ENCODE peak calls at places on chromosomes 3 and 15, in four cellular contexts. Q is CD8-positive, alpha-beta T cell; F is endodermal cell; X is IMR-90. M is an unnamed sample. For H3K4me1, the result is how much of the 10 kb centered on the place peaks cover.

GRCh38 chr15:75671684-75672083 is 24.0 kb downstream of the SNX33 start:
- DNase-seq in Q (no peak), F (no peak), X (no peak), M (no peak)

GRCh38 chr3:111694471-111694870 is 99.3 kb upstream of the ZBED2 start:
- DNase-seq in Q (no peak), F (no peak), X (no peak), M (no peak)

GRCh38 chr3:169058681-169059080 is 604.8 kb downstream of the MECOM start:
- DNase-seq in Q (no peak), F (no peak), X (no peak), M (no peak)

GRCh38 chr3:127234784-127235183 is 41.9 kb downstream of the PRR23E start:
- DNase-seq in Q (no peak), F (no peak), X (no peak), M (no peak)

GRCh38 chr3:14689247-14689980 is 14.5 kb downstream of the C3orf20 start:
- DNase-seq in Q (no peak), F (no peak), X (no peak), M (no peak)

GRCh38 chr3:63232764-63233396 is 45.2 kb upstream of the SYNPR start:
- DNase-seq in Q (no peak), F (no peak), X (peak), M (no peak)

GRCh38 chr3:136181741-136182140 is 14.4 kb downstream of the MSL2 start:
- DNase-seq in Q (no peak), F (no peak), X (no peak), M (no peak)

GRCh38 chr15:40241305-40242215 is 2.7 kb downstream of the PAK6 start:
- DNase-seq in Q (no peak), F (peak), X (no peak), M (no peak)

GRCh38 chr15:48634934-48635333 is 10.6 kb downstream of the FBN1 start:
- DNase-seq in Q (no peak), F (no peak), X (peak), M (no peak)

GRCh38 chr15:85689729-85690128 is 105.0 kb downstream of the KLHL25 start:
- DNase-seq in Q (peak), F (peak), X (peak), M (peak)

GRCh38 chr15:41492597-41493204 is 973 bp upstream of the ITPKA start:
- DNase-seq in Q (no peak), F (no peak), X (no peak), M (no peak)

GRCh38 chr3:105368575-105369500 is 2.1 kb downstream of the ALCAM start:
- DNase-seq in Q (peak), F (peak), X (peak), M (peak)

GRCh38 chr15:73632670-73633058 is 525 bp downstream of the NPTN start:
- DNase-seq in Q (no peak), F (no peak), X (no peak), M (no peak)

GRCh38 chr3:44762690-44763089 is 1.1 kb downstream of the KIF15 start:
- DNase-seq in Q (no peak), F (no peak), X (no peak), M (no peak)

GRCh38 chr3:58793938-58794337 is 127.4 kb upstream of the FAM3D start:
- DNase-seq in Q (no peak), F (no peak), X (no peak), M (no peak)

GRCh38 chr3:61894988-61895935 is 333.9 kb downstream of the PTPRG start:
- DNase-seq in Q (peak), F (no peak), X (peak), M (peak)

GRCh38 chr15:38035701-38036100 is 101.3 kb downstream of the TMCO5A start:
- DNase-seq in Q (no peak), F (no peak), X (no peak), M (no peak)

GRCh38 chr15:31193291-31193690 is 91.8 kb upstream of the TRPM1 start:
- DNase-seq in Q (no peak), F (no peak), X (no peak), M (no peak)

GRCh38 chr3:75294124-75294523 is 370.0 kb upstream of the FRG2C start:
- DNase-seq in Q (no peak), F (peak), X (peak), M (peak)

GRCh38 chr3:100226712-100227429 is 33.9 kb upstream of the TBC1D23 start:
- DNase-seq in Q (no peak), F (no peak), X (peak), M (no peak)

GRCh38 chr3:109478614-109479013 is 141.3 kb upstream of the DPPA4 start:
- DNase-seq in Q (no peak), F (no peak), X (no peak), M (no peak)

DNA sequence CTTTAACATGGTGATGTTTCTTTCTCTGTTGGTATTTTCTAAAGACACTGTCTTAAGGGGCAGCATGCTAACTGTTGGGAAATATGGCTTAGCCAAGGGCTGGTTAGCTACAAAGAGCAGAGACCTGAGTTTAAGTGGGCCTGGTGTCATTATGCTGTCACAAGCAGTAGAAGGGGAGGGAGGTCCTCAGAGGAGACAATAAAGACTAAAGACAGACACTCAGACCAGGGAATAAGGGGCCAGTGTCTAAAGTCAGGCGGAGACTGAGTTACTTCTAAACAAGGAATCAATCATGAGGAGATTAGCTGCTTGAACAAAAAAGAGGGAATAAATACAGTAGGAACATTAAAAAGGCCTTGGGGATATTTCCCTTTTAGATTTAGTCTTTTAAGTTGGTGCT is 142.7 kb upstream of the DPPA4 start:
- DNase-seq in Q (no peak), F (no peak), X (no peak), M (no peak)
- H3K4me1 ChIP-seq in Q (under half), F (under half), X (under half), M (under half)

GRCh38 chr3:49298511-49298910 is 21.5 kb upstream of the C3orf62 start:
- DNase-seq in Q (no peak), F (no peak), X (no peak), M (no peak)
- H3K4me1 ChIP-seq in Q (under half), F (under half), X (under half), M (under half)

GRCh38 chr15:90160781-90161727 is 40.1 kb upstream of the SEMA4B start:
- DNase-seq in Q (no peak), F (peak), X (no peak), M (peak)
- H3K4me1 ChIP-seq in Q (under half), F (under half), X (under half), M (half or more)

GRCh38 chr3:27174530-27174929 is 194.7 kb downstream of the NEK10 start:
- DNase-seq in Q (no peak), F (peak), X (no peak), M (no peak)
- H3K4me1 ChIP-seq in Q (under half), F (under half), X (under half), M (under half)

DNA sequence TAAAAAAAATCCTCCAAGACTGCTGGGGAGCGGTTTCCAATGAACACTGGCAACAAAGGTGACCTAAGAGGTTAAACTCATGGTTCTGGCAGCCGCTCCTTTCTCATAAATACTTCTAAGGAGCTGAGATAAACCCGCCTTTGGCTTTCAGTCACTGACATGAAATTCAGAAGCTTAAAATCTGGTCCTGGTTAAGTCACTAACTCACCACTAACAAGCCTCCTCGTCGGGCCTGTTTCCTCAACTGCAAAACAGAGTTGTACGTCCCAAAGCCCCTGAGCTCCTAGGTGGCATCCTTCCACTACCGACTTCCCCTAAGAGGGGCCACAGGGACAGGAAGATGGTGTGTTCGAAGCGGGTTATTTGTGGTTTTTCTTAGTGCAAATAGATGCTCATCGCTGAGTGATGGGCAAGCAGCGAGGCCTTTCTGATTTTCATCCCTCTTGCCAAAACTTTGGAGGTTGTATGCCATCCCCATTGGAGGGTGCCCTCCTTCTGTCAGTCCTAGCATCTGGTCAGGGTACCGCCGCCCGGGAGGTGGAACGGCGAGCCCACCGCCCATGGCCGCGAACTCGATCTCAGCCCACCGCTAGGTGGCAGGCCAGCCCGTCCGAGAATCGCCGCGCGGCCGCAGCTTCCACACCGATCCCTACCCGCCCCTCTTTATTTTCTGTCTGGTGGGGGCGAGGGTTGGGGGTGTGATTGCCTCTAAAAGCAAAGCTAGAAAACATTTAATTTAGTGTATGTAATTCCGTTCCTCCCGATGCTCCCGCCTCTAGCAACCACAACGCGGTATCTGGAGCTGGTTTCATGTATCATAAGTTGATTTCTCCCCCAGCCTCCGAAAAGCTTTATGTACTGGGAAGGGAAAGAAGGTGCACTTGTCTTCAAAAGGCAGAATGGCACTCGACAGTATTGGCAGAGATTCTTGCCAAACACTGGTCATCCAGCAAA is 4.5 kb downstream of the BCL6 start:
- DNase-seq in Q (peak), F (peak), X (peak), M (peak)
- H3K4me1 ChIP-seq in Q (under half), F (under half), X (under half), M (under half)

GRCh38 chr3:54223063-54223462 is 100.7 kb downstream of the CACNA2D3 start:
- DNase-seq in Q (no peak), F (no peak), X (no peak), M (no peak)

GRCh38 chr3:54228806-54229205 is 106.5 kb downstream of the CACNA2D3 start:
- DNase-seq in Q (no peak), F (no peak), X (no peak), M (no peak)

GRCh38 chr3:54222318-54222717 is 100.0 kb downstream of the CACNA2D3 start:
- DNase-seq in Q (no peak), F (no peak), X (no peak), M (no peak)

GRCh38 chr3:54225841-54226528 is 103.6 kb downstream of the CACNA2D3 start:
- DNase-seq in Q (no peak), F (no peak), X (no peak), M (no peak)
- H3K4me1 ChIP-seq in Q (under half), F (under half), X (under half), M (under half)

M was measured in transverse colon.